ENCODE peak calls at places on chromosome 3, in four cellular contexts. G is H1, H is HepG2, O is K562. J is an unnamed sample.

GRCh38 chr3:171844873-171845272 is 1.7 kb downstream of the TMEM212 start:
- DNase-seq in G (no peak), H (peak; percentile 89), O (no peak), J (no peak)

GRCh38 chr3:77147836-77148578 is 108.1 kb downstream of the ROBO2 start:
- DNase-seq in G (peak; percentile 13), H (no peak), O (no peak), J (no peak)

GRCh38 chr3:13040381-13041074 is 32.7 kb downstream of the IQSEC1 start:
- DNase-seq in G (no peak), H (no peak), O (peak; percentile 63), J (no peak)

GRCh38 chr3:17782751-17783150 is 40.3 kb upstream of the TBC1D5 start:
- DNase-seq in G (no peak), H (no peak), O (no peak), J (no peak)

GRCh38 chr3:189324538-189325138 is 152.9 kb downstream of the TPRG1 start:
- DNase-seq in G (no peak), H (peak; percentile 85), O (no peak), J (peak; percentile 10)

GRCh38 chr3:116815321-116815720 is 105.7 kb downstream of the TUSC7 start:
- DNase-seq in G (no peak), H (no peak), O (no peak), J (no peak)

GRCh38 chr3:31892500-31892899 is 88.6 kb downstream of the OSBPL10 start:
- DNase-seq in G (no peak), H (no peak), O (no peak), J (no peak)

GRCh38 chr3:195208631-195209030 is 62.3 kb downstream of the XXYLT1 start:
- DNase-seq in G (no peak), H (no peak), O (peak; percentile 42), J (no peak)

GRCh38 chr3:45881031-45882022 is 5.0 kb upstream of the CCR9 start:
- DNase-seq in G (no peak), H (no peak), O (peak; percentile 89), J (no peak)

GRCh38 chr3:94460914-94461313 is 398.1 kb downstream of the NSUN3 start:
- DNase-seq in G (no peak), H (no peak), O (no peak), J (no peak)

GRCh38 chr3:102174832-102175374 is 259.9 kb upstream of the ZPLD1 start:
- DNase-seq in G (no peak), H (no peak), O (no peak), J (peak; percentile 75)

GRCh38 chr3:170007031-170007663 is 30.6 kb upstream of the GPR160 start:
- DNase-seq in G (no peak), H (peak; percentile 51), O (peak; percentile 18), J (peak; percentile 11)

GRCh38 chr3:126170073-126170916 is 10.1 kb downstream of the ALDH1L1 start:
- DNase-seq in G (no peak), H (no peak), O (peak; percentile 8), J (no peak)

GRCh38 chr3:97497138-97497537 is 267.4 kb upstream of the ARL6 start:
- DNase-seq in G (no peak), H (peak; percentile 3), O (no peak), J (no peak)

GRCh38 chr3:62614527-62614926 is 241.2 kb upstream of the FEZF2 start:
- DNase-seq in G (no peak), H (no peak), O (no peak), J (no peak)

GRCh38 chr3:78809941-78810340 is 957.9 kb downstream of the ROBO1 start:
- DNase-seq in G (no peak), H (no peak), O (no peak), J (no peak)

GRCh38 chr3:182420741-182421140 is 372.6 kb upstream of the ATP11B start:
- DNase-seq in G (no peak), H (no peak), O (no peak), J (no peak)

GRCh38 chr3:195697582-195698324 is 23.0 kb upstream of the MUC20 start:
- DNase-seq in G (no peak), H (no peak), O (peak; percentile 87), J (no peak)

GRCh38 chr3:149660462-149660861 is 2.6 kb upstream of the WWTR1 start:
- DNase-seq in G (no peak), H (no peak), O (no peak), J (peak; percentile 39)

GRCh38 chr3:123141276-123141675 is 60.5 kb upstream of the SEC22A start:
- DNase-seq in G (no peak), H (no peak), O (no peak), J (no peak)

GRCh38 chr3:8571256-8571655 is 69.6 kb downstream of the LMCD1 start:
- DNase-seq in G (no peak), H (no peak), O (no peak), J (peak; percentile 26)

GRCh38 chr3:63975705-63976104 is 47.6 kb downstream of the PSMD6 start:
- DNase-seq in G (no peak), H (peak; percentile 25), O (no peak), J (peak; percentile 23)

GRCh38 chr3:53754325-53754724 is 91.9 kb downstream of the CHDH start:
- DNase-seq in G (no peak), H (no peak), O (no peak), J (no peak)

GRCh38 chr3:111070772-111071256 is 802 bp upstream of the NECTIN3 start:
- DNase-seq in G (no peak), H (peak; percentile 5), O (no peak), J (no peak)

GRCh38 chr3:136818191-136818850 is 605 bp upstream of the SLC35G2 start:
- DNase-seq in G (no peak), H (peak; percentile 77), O (peak; percentile 70), J (peak; percentile 93)

GRCh38 chr3:52277071-52277964 is 1.1 kb downstream of the WDR82 start:
- DNase-seq in G (no peak), H (peak; percentile 55), O (peak; percentile 71), J (peak; percentile 81)

GRCh38 chr3:72246685-72247084 is 461.7 kb upstream of the PROK2 start:
- DNase-seq in G (no peak), H (no peak), O (no peak), J (no peak)

GRCh38 chr3:156888576-156888975 is 62.4 kb downstream of the LEKR1 start:
- DNase-seq in G (no peak), H (no peak), O (no peak), J (no peak)

GRCh38 chr3:106193876-106194275 is 325.1 kb upstream of the CBLB start:
- DNase-seq in G (no peak), H (no peak), O (no peak), J (no peak)

GRCh38 chr3:10189557-10190374 is 25.0 kb downstream of the IRAK2 start:
- DNase-seq in G (no peak), H (no peak), O (no peak), J (peak; percentile 94)

DNA sequence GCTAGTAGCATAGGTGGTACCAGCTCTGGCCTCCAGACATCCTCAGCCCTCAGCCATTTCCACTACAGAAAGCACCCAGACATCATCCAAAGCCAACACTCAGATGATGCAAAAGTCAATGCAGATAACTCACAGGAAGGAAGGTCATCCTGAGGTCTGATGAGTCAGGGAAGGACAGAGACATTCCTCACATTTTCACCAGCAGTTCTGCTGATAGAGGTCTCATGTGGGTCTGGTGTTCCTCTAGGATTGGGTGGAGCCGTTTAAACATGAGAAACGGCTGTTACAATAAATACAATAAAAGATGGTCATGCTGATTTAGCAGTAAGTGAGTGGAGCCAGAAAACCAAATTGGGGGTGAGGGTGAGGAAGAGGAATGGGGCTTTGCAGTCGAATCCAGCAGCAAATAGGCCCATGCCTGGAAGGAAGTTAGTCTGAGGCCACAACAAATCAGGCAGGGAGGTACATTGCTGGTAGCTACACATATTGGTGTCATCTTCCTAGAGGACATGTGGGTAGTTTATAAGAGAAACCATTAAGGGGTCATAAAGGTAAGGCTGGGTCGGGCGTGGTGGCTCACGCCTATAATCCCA is 33.3 kb upstream of the FLNB start:
- DNase-seq in G (no peak), H (peak; percentile 96), O (peak; percentile 51), J (peak; percentile 86)
- TF ChIP-seq JUN in G (no peak), H (peak; percentile 85), O (peak; percentile 72), J (peak; percentile 93)

DNA sequence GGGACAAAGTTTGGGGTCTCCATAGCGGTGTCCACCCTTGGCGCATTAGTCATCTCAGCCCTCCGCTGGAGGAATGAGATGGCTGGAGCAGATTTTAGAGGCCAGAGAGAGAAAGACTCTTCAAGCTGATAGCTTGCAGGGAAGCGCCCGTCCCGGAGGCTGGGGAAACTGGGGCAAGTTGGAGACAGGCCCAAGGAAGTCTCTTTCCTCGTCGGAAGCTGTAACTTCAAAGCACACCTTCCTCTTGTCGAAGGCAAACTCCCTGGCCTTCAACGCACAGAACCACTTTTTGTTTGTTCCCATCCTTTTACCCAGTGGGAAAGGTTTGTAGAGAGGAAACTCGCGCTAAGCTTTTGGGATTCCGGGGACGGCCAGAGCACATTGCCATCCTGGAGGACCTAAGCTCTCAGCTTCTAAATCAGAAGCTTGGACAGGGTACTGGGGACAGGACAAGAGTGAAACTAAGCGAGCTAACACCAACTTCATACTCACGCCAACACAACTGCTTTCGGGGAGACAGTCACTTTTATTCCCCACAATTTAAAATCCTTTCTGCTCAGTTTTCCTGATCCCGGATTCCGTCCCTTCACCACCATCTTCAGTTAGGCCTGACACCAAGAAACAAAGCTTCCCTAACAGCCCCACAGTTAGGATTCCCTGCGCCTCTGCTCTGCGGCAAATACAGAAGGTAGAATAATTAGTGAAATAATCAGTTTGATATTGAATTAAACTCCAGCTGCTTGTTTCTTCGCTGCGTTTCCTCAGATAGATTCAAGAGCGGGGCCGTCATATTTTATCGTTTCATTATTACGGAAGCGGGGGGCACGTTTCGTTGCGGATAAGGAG is 1.1 kb upstream of the EOMES start:
- DNase-seq in G (no peak), H (no peak), O (no peak), J (peak; percentile 24)
- TF ChIP-seq EZH2 in G (no peak), H (no peak), O (no peak), J (no peak)

DNA sequence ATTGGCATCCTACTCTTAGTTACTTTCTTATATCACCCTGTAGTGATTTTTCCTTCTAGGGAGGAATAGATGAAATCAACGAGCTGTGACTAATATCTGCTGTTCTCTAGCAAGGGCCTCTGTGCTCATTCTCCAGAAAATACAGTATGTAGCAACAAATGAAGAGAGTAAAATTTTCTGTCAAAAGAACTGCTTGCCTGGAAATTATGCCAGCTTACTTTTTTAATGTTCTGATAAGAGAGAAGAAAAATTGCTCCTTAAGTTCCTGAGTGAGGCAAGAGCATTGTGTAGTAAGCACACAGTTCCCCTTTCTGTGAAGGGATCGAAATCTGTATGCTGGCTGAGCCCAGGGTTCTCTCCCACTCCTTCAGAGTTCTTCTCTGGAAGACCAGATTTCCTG is 51.4 kb upstream of the GK5 start:
- DNase-seq in G (no peak), H (no peak), O (no peak), J (no peak)
- TF ChIP-seq JUN in G (no peak), H (no peak), O (no peak), J (no peak)

DNA sequence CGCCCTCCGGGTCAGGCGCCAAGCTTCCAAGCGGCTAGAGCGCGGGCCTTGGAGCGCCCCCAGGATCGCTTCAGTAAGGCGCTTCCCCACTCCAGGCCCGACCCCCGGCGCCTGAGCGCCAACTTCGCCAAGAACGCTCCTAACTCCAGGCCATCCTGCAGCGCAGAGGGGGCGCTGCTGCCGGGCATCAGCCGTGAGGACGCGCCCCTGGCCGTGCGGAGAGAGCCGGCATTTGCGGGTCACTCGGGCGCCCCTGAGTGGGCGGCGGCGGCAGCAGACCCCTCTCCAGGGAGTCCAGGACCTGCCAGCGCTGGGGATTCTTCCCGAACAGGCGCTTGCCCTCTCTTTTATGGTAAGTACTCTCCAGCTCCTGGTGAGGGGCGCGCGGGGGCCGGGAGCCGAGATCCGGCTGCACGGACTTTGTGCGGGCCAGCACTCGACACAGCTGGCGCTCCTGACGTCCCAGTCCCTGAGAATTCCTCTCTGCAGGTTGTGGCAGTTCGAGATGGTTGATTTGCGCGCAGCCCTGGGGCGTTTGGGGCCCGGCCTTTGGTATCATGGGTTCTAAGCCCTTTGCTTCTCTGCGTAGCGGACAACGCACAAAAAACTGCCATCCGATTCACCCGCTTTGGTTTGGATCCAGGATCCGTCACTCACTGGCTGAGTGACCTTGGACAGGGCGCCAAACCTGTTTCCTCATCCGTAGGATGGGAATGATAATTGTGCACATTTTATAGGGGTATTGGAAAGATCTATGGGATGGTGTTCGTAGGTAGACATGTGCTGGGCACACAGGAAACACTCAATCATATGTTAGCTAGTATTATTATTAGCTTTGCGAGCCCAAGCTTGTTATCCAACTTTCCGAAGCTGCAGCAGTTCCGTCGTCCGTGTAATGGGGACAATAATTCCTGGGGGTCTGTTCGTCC is 758 bp downstream of the SPSB4 start:
- DNase-seq in G (no peak), H (no peak), O (no peak), J (no peak)
- TF ChIP-seq EZH2 in G (peak; percentile 8), H (no peak), O (no peak), J (peak; percentile 88)